ENCODE peak calls at places on chromosomes 2 and 18, in seven cellular contexts. U is GM12878, S is HCT116, H is K562, Y is HepG2, E is H1, Q is HEK293T. M is an unnamed sample.

GRCh38 chr18:46754661-46755292 is 2.1 kb downstream of the ST8SIA5 start:
- DNase-seq in E (no peak), H (peak; percentile 9), U (no peak), S (no peak), Q (no peak), Y (peak; percentile 2), M (peak; percentile 54)

GRCh38 chr2:142601794-142602193 is 275.7 kb upstream of the KYNU start:
- DNase-seq in E (no peak), U (no peak), H (no peak), S (no peak), Q (no peak), Y (no peak), M (no peak)

GRCh38 chr2:40658917-40659316 is 207.0 kb upstream of the SLC8A1 start:
- DNase-seq in S (no peak), Y (no peak), H (no peak), Q (peak; percentile 21), U (no peak), E (no peak), M (peak; percentile 31)

GRCh38 chr2:118012778-118013177 is 1.1 kb downstream of the CCDC93 start:
- DNase-seq in Y (no peak), U (no peak), E (no peak), H (no peak), Q (no peak), S (no peak), M (no peak)

GRCh38 chr2:20050104-20050711 is 1.2 kb downstream of the LAPTM4A start:
- DNase-seq in Y (peak; percentile 18), E (no peak), H (peak; percentile 80), Q (no peak), U (peak; percentile 49), S (no peak), M (no peak)

GRCh38 chr18:4068552-4069158 is 386.5 kb downstream of the DLGAP1 start:
- DNase-seq in E (no peak), Q (peak; percentile 26), Y (peak; percentile 34), H (peak; percentile 66), U (peak; percentile 25), S (peak; percentile 51), M (peak; percentile 56)

GRCh38 chr2:240993446-240994160 is 4.8 kb upstream of the SNED1 start:
- DNase-seq in E (no peak), S (no peak), U (no peak), Y (no peak), Q (no peak), H (no peak), M (no peak)

GRCh38 chr2:173374634-173375033 is 20.0 kb downstream of the CDCA7 start:
- DNase-seq in Y (no peak), H (no peak), E (no peak), S (no peak), Q (no peak), U (no peak), M (no peak)

GRCh38 chr2:217622205-217622621 is 380.6 kb downstream of the TNS1 start:
- DNase-seq in Q (no peak), H (no peak), E (peak; percentile 15), U (no peak), Y (peak; percentile 85), S (no peak), M (peak; percentile 23)

GRCh38 chr18:6960656-6961055 is 156.9 kb downstream of the LAMA1 start:
- DNase-seq in Q (no peak), U (no peak), H (no peak), Y (no peak), S (no peak), E (no peak), M (no peak)

GRCh38 chr2:138423198-138423597 is 78.4 kb upstream of the SPOPL start:
- DNase-seq in E (no peak), Y (no peak), S (no peak), H (no peak), Q (no peak), U (no peak), M (no peak)

GRCh38 chr2:198045227-198045626 is 240.8 kb downstream of the PLCL1 start:
- DNase-seq in Q (no peak), H (no peak), Y (no peak), E (no peak), U (no peak), S (no peak), M (no peak)

GRCh38 chr18:50716902-50717301 is 102.9 kb downstream of the MRO start:
- DNase-seq in H (no peak), S (no peak), U (no peak), Q (no peak), Y (no peak), E (no peak), M (no peak)

GRCh38 chr2:196293751-196294486 is 122.5 kb upstream of the STK17B start:
- DNase-seq in Q (no peak), U (no peak), H (no peak), Y (no peak), E (no peak), S (no peak), M (no peak)

GRCh38 chr2:119958642-119959268 is 54.1 kb upstream of the EPB41L5 start:
- DNase-seq in U (no peak), Y (no peak), Q (no peak), E (no peak), H (no peak), S (no peak), M (no peak)

GRCh38 chr2:183000846-183001245 is 37.4 kb downstream of the NCKAP1 start:
- DNase-seq in Y (no peak), Q (no peak), H (no peak), S (no peak), E (no peak), U (no peak), M (no peak)

GRCh38 chr2:74537140-74537539 is 7.4 kb downstream of the HTRA2 start:
- DNase-seq in E (no peak), Y (no peak), H (no peak), Q (no peak), S (no peak), U (no peak), M (no peak)

GRCh38 chr2:17309741-17310339 is 208.4 kb downstream of the RAD51AP2 start:
- DNase-seq in H (peak; percentile 73), E (peak; percentile 25), S (peak; percentile 63), Q (peak; percentile 58), Y (peak; percentile 86), U (no peak), M (peak; percentile 69)

GRCh38 chr2:19351499-19351898 is 6.9 kb downstream of the OSR1 start:
- DNase-seq in S (no peak), H (no peak), Q (no peak), U (no peak), Y (no peak), E (no peak), M (no peak)

GRCh38 chr2:203820969-203821368 is 46.6 kb upstream of the CTLA4 start:
- DNase-seq in H (no peak), Q (no peak), S (no peak), U (no peak), Y (no peak), E (no peak), M (no peak)
- TF ChIP-seq SP1 in H (no peak), Q (no peak), S (no peak), U (no peak), Y (no peak), E (no peak), M (no peak)

DNA sequence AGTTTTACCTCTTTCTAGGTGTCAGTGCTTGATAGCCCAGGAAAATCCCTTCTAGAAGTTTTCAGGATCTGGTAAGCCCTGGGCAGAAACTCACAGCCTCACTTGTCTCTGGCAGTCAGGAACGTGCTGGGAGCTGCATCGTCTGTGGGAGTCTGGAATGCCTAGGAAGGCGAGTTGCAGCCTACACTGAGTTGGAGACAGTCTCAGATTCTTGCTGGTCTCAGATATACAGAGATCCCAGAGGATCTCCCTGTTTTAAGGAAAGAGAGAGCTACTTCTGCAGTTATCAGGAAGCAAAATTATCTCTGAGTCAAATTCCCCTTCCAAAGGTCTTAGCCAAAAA is 104.4 kb upstream of the CDC42EP3 start:
- DNase-seq in U (no peak), S (no peak), Y (no peak), E (no peak), Q (no peak), H (no peak), M (no peak)
- TF ChIP-seq SP1 in U (no peak), S (no peak), Y (no peak), E (no peak), Q (no peak), H (no peak), M (no peak)

GRCh38 chr2:12317853-12318426 is 398.8 kb upstream of the TRIB2 start:
- DNase-seq in E (no peak), Y (no peak), U (no peak), S (no peak), Q (no peak), H (no peak), M (no peak)
- TF ChIP-seq SP1 in E (no peak), Y (no peak), U (no peak), S (no peak), Q (no peak), H (no peak), M (no peak)

GRCh38 chr2:162126145-162126926 is 25.7 kb downstream of the GCG start:
- DNase-seq in E (no peak), Q (no peak), H (no peak), U (peak; percentile 49), Y (no peak), S (no peak), M (no peak)

GRCh38 chr2:162127422-162127821 is 24.6 kb downstream of the GCG start:
- DNase-seq in E (no peak), S (no peak), Q (no peak), Y (no peak), U (no peak), H (no peak), M (no peak)

GRCh38 chr2:162123806-162124758 is 28.0 kb downstream of the GCG start:
- DNase-seq in Q (peak; percentile 14), Y (peak; percentile 69), H (peak; percentile 67), S (peak; percentile 61), U (peak; percentile 9), E (no peak), M (no peak)

DNA sequence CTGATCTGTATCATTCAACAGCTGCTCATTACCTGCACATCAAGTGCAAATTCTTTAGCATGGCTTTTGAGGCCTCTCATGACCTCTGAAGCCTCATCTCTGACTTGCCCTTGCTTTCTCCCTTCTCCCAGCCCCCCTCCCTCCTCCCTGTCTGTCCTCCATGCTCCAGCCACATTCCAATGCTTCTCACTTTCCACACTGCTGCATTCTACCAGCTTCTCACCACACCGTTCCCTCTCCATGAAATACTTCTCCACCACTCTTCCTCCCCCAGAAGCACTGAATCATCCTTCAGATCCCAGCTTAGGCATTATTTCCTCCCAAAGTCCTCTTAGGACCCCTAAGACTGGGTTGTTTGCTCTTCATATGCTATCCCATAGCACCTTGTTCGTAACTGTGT is 26.9 kb downstream of the GCG start:
- DNase-seq in E (no peak), Q (no peak), U (no peak), S (no peak), Y (no peak), H (no peak), M (no peak)
- TF ChIP-seq SP1 in E (no peak), Q (no peak), U (no peak), S (no peak), Y (no peak), H (no peak), M (no peak)

GRCh38 chr18:9708057-9708881 is at the start of gene RAB31:
- DNase-seq in S (no peak), Q (peak; percentile 59), U (no peak), H (peak; percentile 87), Y (no peak), E (no peak), M (peak; percentile 56)
- TF ChIP-seq SP1 in S (no peak), Q (no peak), U (no peak), H (no peak), Y (no peak), E (no peak), M (peak; percentile 69)

M was measured in WTC11.